ENCODE peak calls at places on chromosomes 12 and 14, in five cellular contexts. K is HFFc6; X is central memory CD4-positive, alpha-beta T cell; P is omental fat pad; G is Daoy. U is an unnamed sample.

GRCh38 chr12:79056775-79057174 is 192.2 kb downstream of the SYT1 start:
- DNase-seq in P (no peak), K (peak), X (no peak), G (no peak), U (no peak)

GRCh38 chr14:61566537-61567225 is 128.6 kb upstream of the HIF1A start:
- DNase-seq in P (peak), K (peak), G (peak), X (no peak), U (no peak)

GRCh38 chr14:28298156-28298555 is 468.4 kb upstream of the FOXG1 start:
- DNase-seq in K (no peak), P (no peak), G (no peak), X (no peak), U (no peak)

GRCh38 chr12:57849035-57849434 is 2.5 kb upstream of the CTDSP2 start:
- DNase-seq in G (no peak), X (no peak), P (no peak), K (no peak), U (no peak)

GRCh38 chr12:127063339-127064090 is 1203.5 kb upstream of the TMEM132C start:
- DNase-seq in K (no peak), P (no peak), X (no peak), G (no peak), U (no peak)

GRCh38 chr14:68548194-68549056 is 244.4 kb downstream of the ZFP36L1 start:
- DNase-seq in K (peak), G (peak), P (peak), X (no peak), U (no peak)

GRCh38 chr12:107328442-107329133 is 235.2 kb upstream of the CRY1 start:
- DNase-seq in G (peak), X (no peak), K (no peak), P (no peak), U (no peak)

GRCh38 chr12:91513354-91513753 is 330.7 kb upstream of the DCN start:
- DNase-seq in G (no peak), P (no peak), X (no peak), K (no peak), U (no peak)

GRCh38 chr12:125050868-125051267 is 14.4 kb upstream of the AACS start:
- DNase-seq in G (no peak), X (no peak), K (no peak), P (no peak), U (no peak)

U was measured in endothelial cell.